ENCODE peak calls at places on chromosomes 6 and 20, in seven cellular contexts. F is ovary; A is kidney epithelial cell; G is bronchial epithelial cell; X is astrocyte; S is IMR-90; D is CD8-positive, alpha-beta T cell. E is an unnamed sample.

GRCh38 chr6:169070506-169071176 is 183.0 kb downstream of the THBS2 start:
- DNase-seq in F (peak), A (peak), G (peak), X (peak), S (peak), D (no peak), E (no peak)

GRCh38 chr20:32285621-32286334 is 8.3 kb downstream of the KIF3B start:
- DNase-seq in F (no peak), A (no peak), G (no peak), X (peak), S (peak), D (peak), E (peak)

GRCh38 chr20:57717797-57718196 is 8.0 kb upstream of the PMEPA1 start:
- DNase-seq in F (no peak), A (no peak), G (peak), X (peak), S (no peak), D (no peak), E (no peak)

GRCh38 chr6:41375598-41376151 is 40.3 kb downstream of the NCR2 start:
- DNase-seq in F (no peak), A (no peak), G (no peak), X (no peak), S (no peak), D (no peak), E (no peak)

GRCh38 chr6:125534430-125535263 is 214.8 kb upstream of the HEY2 start:
- DNase-seq in F (no peak), A (no peak), G (peak), X (no peak), S (no peak), D (no peak), E (no peak)

GRCh38 chr6:159043236-159043635 is 1.6 kb downstream of the TAGAP start:
- DNase-seq in F (no peak), A (no peak), G (no peak), X (no peak), S (no peak), D (no peak), E (peak)

GRCh38 chr6:106966671-106967522 is 7.6 kb downstream of the CD24 start:
- DNase-seq in F (no peak), A (no peak), G (no peak), X (no peak), S (no peak), D (no peak), E (no peak)

GRCh38 chr20:17644451-17644850 is 37.6 kb downstream of the RRBP1 start:
- DNase-seq in F (peak), A (no peak), G (no peak), X (peak), S (no peak), D (no peak), E (no peak)

GRCh38 chr6:28606424-28607391 is 81.0 kb downstream of the GPX5 start:
- DNase-seq in F (peak), A (no peak), G (peak), X (peak), S (peak), D (peak), E (peak)

GRCh38 chr20:49583669-49584417 is 15.9 kb upstream of the PTGIS start:
- DNase-seq in F (peak), A (no peak), G (peak), X (peak), S (peak), D (no peak), E (no peak)

GRCh38 chr6:160378886-160379285 is 30.7 kb downstream of the SLC22A3 start:
- DNase-seq in F (no peak), A (no peak), G (peak), X (no peak), S (no peak), D (no peak), E (no peak)

GRCh38 chr20:31918471-31919105 is 33.3 kb downstream of the PDRG1 start:
- DNase-seq in F (no peak), A (no peak), G (peak), X (no peak), S (peak), D (no peak), E (no peak)

GRCh38 chr6:148934534-148934933 is 187.7 kb downstream of the UST start:
- DNase-seq in F (no peak), A (no peak), G (peak), X (peak), S (peak), D (no peak), E (no peak)

GRCh38 chr20:20829694-20830093 is 117.2 kb upstream of the RALGAPA2 start:
- DNase-seq in F (no peak), A (no peak), G (no peak), X (no peak), S (no peak), D (no peak), E (no peak)

GRCh38 chr6:41646026-41646795 is 7.9 kb downstream of the MDFI start:
- DNase-seq in F (no peak), A (no peak), G (no peak), X (no peak), S (no peak), D (no peak), E (no peak)

GRCh38 chr6:22476811-22477210 is 92.6 kb upstream of the HDGFL1 start:
- DNase-seq in F (no peak), A (no peak), G (no peak), X (peak), S (peak), D (no peak), E (no peak)

GRCh38 chr20:57203986-57204385 is 62.5 kb downstream of the BMP7 start:
- DNase-seq in F (no peak), A (no peak), G (peak), X (no peak), S (no peak), D (no peak), E (no peak)

GRCh38 chr6:19399406-19399805 is 437.8 kb upstream of the ID4 start:
- DNase-seq in F (no peak), A (no peak), G (no peak), X (peak), S (peak), D (no peak), E (no peak)

GRCh38 chr6:3031857-3032256 is 32.2 kb downstream of the NQO2 start:
- DNase-seq in F (no peak), A (no peak), G (no peak), X (no peak), S (no peak), D (no peak), E (no peak)

GRCh38 chr6:81669445-81669844 is 83.0 kb downstream of the TENT5A start:
- DNase-seq in F (no peak), A (no peak), G (no peak), X (no peak), S (no peak), D (no peak), E (no peak)

GRCh38 chr20:5766085-5766764 is 16.0 kb downstream of the SHLD1 start:
- DNase-seq in F (no peak), A (no peak), G (no peak), X (no peak), S (no peak), D (no peak), E (no peak)

GRCh38 chr6:43740961-43741764 is 28.8 kb upstream of the VEGFA start:
- DNase-seq in F (no peak), A (no peak), G (no peak), X (no peak), S (no peak), D (no peak), E (no peak)

GRCh38 chr20:56752274-56752673 is 123.2 kb downstream of the TFAP2C start:
- DNase-seq in F (no peak), A (no peak), G (peak), X (no peak), S (no peak), D (no peak), E (no peak)

GRCh38 chr20:19392344-19393140 is 180.1 kb downstream of the SLC24A3 start:
- DNase-seq in F (no peak), A (no peak), G (no peak), X (no peak), S (no peak), D (no peak), E (no peak)

GRCh38 chr6:160178271-160178670 is 56.7 kb downstream of the SLC22A1 start:
- DNase-seq in F (no peak), A (no peak), G (no peak), X (no peak), S (no peak), D (no peak), E (no peak)

GRCh38 chr6:132907915-132908314 is 93.5 kb downstream of the RPS12 start:
- DNase-seq in F (no peak), A (peak), G (peak), X (peak), S (peak), D (no peak), E (no peak)

GRCh38 chr6:55293116-55293515 is 34.2 kb upstream of the GFRAL start:
- DNase-seq in F (no peak), A (no peak), G (peak), X (no peak), S (peak), D (no peak), E (no peak)

GRCh38 chr6:42239333-42239732 is 21.7 kb upstream of the MRPS10 start:
- DNase-seq in F (no peak), A (no peak), G (peak), X (no peak), S (no peak), D (no peak), E (no peak)

GRCh38 chr6:51562198-51562597 is 525.2 kb downstream of the PKHD1 start:
- DNase-seq in F (no peak), A (no peak), G (no peak), X (no peak), S (no peak), D (no peak), E (no peak)

GRCh38 chr20:35617397-35618031 is 1.9 kb downstream of the SPAG4 start:
- DNase-seq in F (peak), A (peak), G (peak), X (peak), S (peak), D (peak), E (peak)

GRCh38 chr20:33263784-33264183 is 19.2 kb upstream of the BPIFB1 start:
- DNase-seq in F (no peak), A (no peak), G (no peak), X (no peak), S (no peak), D (no peak), E (no peak)

GRCh38 chr6:51633424-51633823 is 454.0 kb downstream of the PKHD1 start:
- DNase-seq in F (no peak), A (no peak), G (no peak), X (no peak), S (no peak), D (no peak), E (no peak)

DNA sequence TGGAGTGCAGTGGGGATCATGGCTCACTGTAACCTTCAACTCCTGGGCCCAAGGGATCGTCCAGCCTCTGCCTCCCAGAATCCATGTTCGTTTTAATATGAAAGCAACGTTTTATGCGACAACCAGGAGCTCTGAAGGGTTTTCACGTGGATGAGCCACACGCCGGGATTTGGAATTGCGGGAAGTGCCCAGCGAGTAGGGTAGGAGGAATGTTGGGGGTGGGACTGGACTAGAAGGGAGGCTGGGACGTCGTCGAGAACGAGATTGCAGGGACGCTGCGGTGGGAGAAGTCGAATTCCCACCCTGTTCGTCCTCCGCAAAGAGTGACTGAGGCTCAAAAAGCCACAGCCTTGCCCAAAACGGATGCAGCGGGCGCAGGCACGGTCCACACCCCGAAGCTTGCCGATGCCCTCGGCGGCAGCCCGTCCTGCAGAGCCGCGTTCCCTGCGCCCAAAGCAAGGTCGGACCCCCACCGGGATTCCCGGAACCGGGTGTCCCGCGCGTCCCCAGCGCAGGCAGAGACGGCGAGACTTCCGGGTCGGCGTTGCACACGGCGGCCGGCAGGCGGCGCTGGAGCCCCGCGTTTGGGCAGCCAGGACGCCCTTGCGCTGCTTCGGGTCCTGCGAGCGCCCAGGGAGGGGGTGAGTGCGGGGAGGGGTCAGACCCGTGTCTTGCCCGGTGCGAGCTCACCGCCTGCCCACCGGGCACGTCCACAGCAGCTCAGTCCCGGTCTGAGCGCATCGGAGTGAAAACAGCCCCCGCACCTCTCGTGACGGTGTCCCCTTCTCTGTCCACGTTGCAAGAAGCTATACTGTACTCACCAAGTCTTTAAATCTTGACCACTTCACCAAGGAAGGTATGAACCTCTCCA is 87.8 kb downstream of the DHX35 start:
- DNase-seq in F (peak), A (no peak), G (peak), X (peak), S (peak), D (peak), E (peak)
- H3K4me3 ChIP-seq in F (peak), A (peak), G (peak), X (peak), S (peak), D (peak), E (peak)

DNA sequence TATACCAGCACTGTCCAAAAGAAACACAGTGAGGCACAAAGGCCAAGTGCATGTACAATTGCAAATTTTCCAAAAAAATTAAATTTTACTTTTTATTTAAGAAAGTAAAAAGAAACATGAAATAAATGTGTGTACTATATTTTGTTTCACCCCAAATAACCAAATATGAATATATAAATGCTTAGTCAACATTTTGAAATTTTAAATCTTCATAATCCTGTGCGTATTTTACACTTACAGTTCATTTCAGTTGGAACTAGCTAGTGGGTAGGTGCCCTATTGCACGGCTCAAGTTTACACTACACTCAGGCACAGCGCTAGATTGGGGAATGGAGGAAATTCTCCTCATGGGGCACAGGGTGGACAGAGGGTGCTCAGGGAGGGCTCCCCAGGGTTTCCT is 18.0 kb upstream of the BTN3A3 start:
- DNase-seq in F (no peak), A (no peak), G (no peak), X (no peak), S (no peak), D (no peak), E (no peak)
- H3K4me3 ChIP-seq in F (peak), A (peak), G (no peak), X (peak), S (peak), D (no peak), E (no peak)

DNA sequence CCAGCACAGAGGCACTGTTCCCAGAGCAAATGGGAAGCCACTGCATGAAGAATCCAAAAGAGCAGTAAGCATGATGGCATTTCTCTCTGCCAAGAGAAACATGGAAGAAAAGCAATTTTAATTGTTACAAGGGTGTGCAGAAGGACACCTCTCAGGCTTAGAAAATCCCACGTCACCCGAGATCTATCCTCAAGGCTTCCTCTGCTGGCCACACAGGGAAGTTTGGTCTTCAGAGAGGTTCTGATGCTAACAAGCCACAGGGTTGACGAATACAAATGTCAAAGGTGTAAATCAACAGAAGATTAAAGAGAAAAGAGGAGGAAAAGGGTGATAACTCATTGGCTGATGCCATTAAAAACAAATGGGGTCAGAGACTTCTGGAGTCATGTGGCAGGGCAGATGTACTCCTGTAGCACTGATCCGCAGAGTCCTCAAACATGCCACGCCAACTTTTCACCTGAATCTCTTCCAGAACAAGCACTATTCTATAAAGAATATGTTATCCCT is 33.6 kb upstream of the SPDEF start:
- DNase-seq in F (no peak), A (no peak), G (no peak), X (no peak), S (no peak), D (no peak), E (no peak)
- H3K4me3 ChIP-seq in F (no peak), A (no peak), G (no peak), X (no peak), S (no peak), D (no peak), E (no peak)

DNA sequence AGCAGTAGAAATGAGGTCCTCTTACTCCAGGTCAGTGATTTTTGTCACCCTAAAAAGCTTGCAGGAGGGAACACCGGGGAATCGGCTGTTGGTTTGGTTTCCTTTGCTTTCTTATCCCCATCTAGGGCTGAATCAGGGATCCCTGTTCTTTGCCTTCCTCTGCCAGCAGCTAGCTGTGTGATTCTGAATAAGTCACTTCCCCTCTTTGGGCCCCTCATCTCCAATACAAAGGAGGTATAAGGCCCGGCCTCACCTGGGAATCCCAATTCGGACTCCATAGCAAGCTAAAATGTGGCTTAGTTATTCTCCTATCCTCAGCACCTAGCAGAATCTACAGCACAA is 18.5 kb upstream of the ARMC12 start:
- DNase-seq in F (no peak), A (no peak), G (no peak), X (no peak), S (no peak), D (no peak), E (no peak)
- H3K4me3 ChIP-seq in F (no peak), A (no peak), G (no peak), X (no peak), S (no peak), D (no peak), E (peak)

DNA sequence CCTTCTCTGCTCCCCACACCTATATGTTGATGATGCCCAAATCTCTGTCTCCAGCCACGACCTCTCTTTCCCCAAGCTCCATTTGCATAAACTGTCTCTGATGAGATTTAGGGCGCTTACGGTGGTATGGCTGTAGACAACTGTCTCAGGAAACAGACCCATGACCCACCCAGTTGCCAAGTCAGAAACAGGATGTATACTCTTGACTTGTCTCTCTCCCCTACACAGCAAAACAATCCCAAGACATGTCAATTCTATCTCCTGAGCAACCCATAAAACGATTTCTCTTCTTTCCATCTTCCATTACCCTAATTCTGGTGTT is 13.9 kb downstream of the GNL1 start:
- DNase-seq in F (no peak), A (no peak), G (no peak), X (no peak), S (no peak), D (peak), E (peak)
- H3K4me3 ChIP-seq in F (no peak), A (no peak), G (no peak), X (no peak), S (no peak), D (peak), E (peak)

GRCh38 chr20:24470031-24470781 is 777 bp downstream of the SYNDIG1 start:
- DNase-seq in F (no peak), A (no peak), G (no peak), X (peak), S (no peak), D (no peak), E (no peak)
- H3K4me3 ChIP-seq in F (peak), A (peak), G (no peak), X (peak), S (no peak), D (no peak), E (no peak)

GRCh38 chr6:37667050-37667814 is 30.5 kb downstream of the MDGA1 start:
- DNase-seq in F (no peak), A (no peak), G (no peak), X (peak), S (peak), D (no peak), E (no peak)
- H3K4me3 ChIP-seq in F (no peak), A (no peak), G (no peak), X (no peak), S (no peak), D (no peak), E (no peak)

DNA sequence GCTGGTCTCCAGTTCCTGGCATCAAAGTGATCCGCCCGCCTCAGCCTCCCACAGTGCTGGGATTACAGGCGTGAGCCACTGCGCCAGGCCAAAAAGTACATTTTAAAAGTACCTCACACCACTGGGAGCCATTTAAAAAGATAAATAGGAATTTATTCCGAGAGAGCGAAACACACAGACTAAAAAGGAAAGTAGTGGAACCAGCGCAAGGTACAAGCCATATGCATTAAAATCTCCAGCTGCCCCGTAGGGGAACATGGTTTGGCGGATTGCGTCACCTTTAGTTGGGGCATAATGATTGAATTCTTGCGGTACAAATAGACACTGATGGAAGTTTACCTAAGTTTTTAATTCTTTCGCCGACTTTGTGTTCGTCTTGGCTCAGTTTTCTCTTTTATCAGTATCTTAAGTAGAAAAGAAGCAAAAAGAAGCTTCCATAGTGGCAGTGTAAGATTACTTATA is 1.3 kb downstream of the RAD21L1 start:
- DNase-seq in F (no peak), A (no peak), G (no peak), X (no peak), S (no peak), D (no peak), E (no peak)
- H3K4me3 ChIP-seq in F (no peak), A (peak), G (no peak), X (no peak), S (peak), D (peak), E (peak)

GRCh38 chr20:46683068-46683477 is 6.2 kb downstream of the TP53RK start:
- DNase-seq in F (no peak), A (no peak), G (no peak), X (no peak), S (no peak), D (no peak), E (no peak)
- H3K4me3 ChIP-seq in F (no peak), A (no peak), G (no peak), X (peak), S (no peak), D (no peak), E (no peak)